ENCODE peak calls at places on chromosomes 4 and X, in five cellular contexts. V is CD8-positive, alpha-beta T cell; F is mesenchymal stem cell; M is effector memory CD4-positive, alpha-beta T cell; C is stomach. G is an unnamed sample. For H3K4me1, the result is how much of the 10 kb centered on the place peaks cover.

GRCh38 chr4:156946508-156947197 is 24.9 kb downstream of the PDGFC start:
- DNase-seq in V (no peak), F (peak), M (no peak), C (no peak), G (no peak)

GRCh38 chr4:124737619-124738018 is 25.1 kb upstream of the ANKRD50 start:
- DNase-seq in V (no peak), F (no peak), M (no peak), C (no peak), G (no peak)

GRCh38 chrX:39953879-39954278 is 143.9 kb downstream of the BCOR start:
- DNase-seq in V (no peak), F (peak), M (no peak), C (peak), G (peak)

GRCh38 chrX:154490021-154490413 is 412 bp downstream of the SLC10A3 start:
- DNase-seq in V (no peak), F (peak), M (no peak), C (no peak), G (no peak)

GRCh38 chr4:103719320-103720204 is at the start of gene TACR3:
- DNase-seq in V (no peak), F (no peak), M (no peak), C (no peak), G (no peak)

GRCh38 chr4:111707491-111707890 is 437.8 kb upstream of the FAM241A start:
- DNase-seq in V (no peak), F (no peak), M (no peak), C (no peak), G (no peak)

GRCh38 chr4:104475652-104476051 is 19.0 kb downstream of the CXXC4 start:
- DNase-seq in V (no peak), F (no peak), M (no peak), C (no peak), G (no peak)

GRCh38 chr4:46329118-46329976 is 60.6 kb downstream of the GABRA2 start:
- DNase-seq in V (no peak), F (peak), M (no peak), C (no peak), G (peak)

GRCh38 chr4:125664091-125664767 is 349.5 kb downstream of the FAT4 start:
- DNase-seq in V (no peak), F (no peak), M (no peak), C (no peak), G (no peak)

GRCh38 chrX:17497193-17497592 is 122.2 kb downstream of the NHS start:
- DNase-seq in V (no peak), F (no peak), M (no peak), C (no peak), G (no peak)

GRCh38 chr4:24557036-24558022 is 27.0 kb downstream of the DHX15 start:
- DNase-seq in V (no peak), F (peak), M (no peak), C (no peak), G (peak)

GRCh38 chr4:52572936-52573485 is 86.1 kb downstream of the USP46 start:
- DNase-seq in V (no peak), F (peak), M (no peak), C (no peak), G (no peak)

GRCh38 chrX:21658746-21659145 is 616 bp upstream of the KLHL34 start:
- DNase-seq in V (no peak), F (no peak), M (no peak), C (no peak), G (no peak)

GRCh38 chrX:105645667-105646354 is 176.5 kb upstream of the NRK start:
- DNase-seq in V (no peak), F (no peak), M (no peak), C (no peak), G (no peak)

GRCh38 chr4:113145519-113146291 is 96.3 kb downstream of the ANK2 start:
- DNase-seq in V (no peak), F (peak), M (no peak), C (no peak), G (no peak)

DNA sequence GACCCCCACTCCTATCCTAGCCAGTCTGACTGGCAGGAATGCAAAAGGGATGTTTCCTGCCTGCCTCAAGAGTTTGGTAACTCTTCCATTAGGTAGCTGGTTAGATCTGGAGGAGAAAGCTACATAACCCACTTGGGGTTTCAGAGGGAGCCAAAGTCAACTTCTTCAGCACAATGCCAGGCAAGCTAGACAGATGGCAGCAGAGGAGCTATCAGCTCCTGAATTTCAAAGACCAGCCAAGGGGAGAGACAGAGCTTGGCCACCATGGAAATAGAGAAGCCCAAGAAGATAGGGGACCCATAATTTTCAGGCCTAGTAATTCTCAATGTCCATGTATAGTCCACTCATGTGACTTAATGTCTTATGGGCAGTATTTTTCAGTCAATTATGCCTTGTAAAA is 56.4 kb downstream of the PGRMC1 start:
- DNase-seq in V (no peak), F (no peak), M (no peak), C (no peak), G (no peak)
- H3K4me1 ChIP-seq in V (under half), F (under half), M (under half), C (under half), G (under half)

GRCh38 chr4:10180603-10180926 is 64.0 kb upstream of the WDR1 start:
- DNase-seq in V (no peak), F (no peak), M (no peak), C (no peak), G (no peak)
- H3K4me3 ChIP-seq in V (no peak), F (no peak), M (no peak), C (no peak), G (no peak)

DNA sequence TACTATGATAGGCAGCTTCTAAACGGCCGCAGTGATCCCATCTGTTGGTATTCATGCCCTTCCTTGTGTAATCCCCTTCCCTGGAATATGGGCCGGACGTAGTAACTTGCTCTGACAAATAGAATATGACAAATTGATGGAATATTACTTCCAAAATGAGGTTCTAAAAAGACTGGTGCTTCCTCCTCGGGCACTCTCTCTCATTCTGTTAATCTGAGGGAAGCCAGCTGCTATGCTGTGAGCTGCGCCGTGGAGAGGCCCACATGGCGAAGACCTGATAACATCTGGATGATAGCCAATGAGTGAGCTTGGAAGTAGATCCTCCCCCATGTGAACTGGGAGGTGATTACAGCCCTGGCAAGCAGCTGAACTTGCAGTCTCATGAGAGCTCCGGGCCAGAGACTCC is 27.2 kb upstream of the SLC25A4 start:
- DNase-seq in V (no peak), F (peak), M (no peak), C (peak), G (peak)
- H3K4me1 ChIP-seq in V (under half), F (under half), M (under half), C (under half), G (under half)

GRCh38 chr4:7285244-7286122 is 93.1 kb downstream of the SORCS2 start:
- DNase-seq in V (no peak), F (no peak), M (no peak), C (no peak), G (no peak)
- H3K4me3 ChIP-seq in V (no peak), F (no peak), M (no peak), C (no peak), G (no peak)

GRCh38 chrX:13934731-13935130 is 95.0 kb downstream of the GEMIN8 start:
- DNase-seq in V (no peak), F (no peak), M (no peak), C (no peak), G (no peak)

GRCh38 chrX:13936804-13937203 is 92.9 kb downstream of the GEMIN8 start:
- DNase-seq in V (no peak), F (no peak), M (no peak), C (no peak), G (no peak)

GRCh38 chrX:13933352-13933751 is 96.3 kb downstream of the GEMIN8 start:
- DNase-seq in V (no peak), F (no peak), M (no peak), C (no peak), G (no peak)

GRCh38 chrX:13933851-13934250 is 95.8 kb downstream of the GEMIN8 start:
- DNase-seq in V (no peak), F (peak), M (no peak), C (no peak), G (no peak)

DNA sequence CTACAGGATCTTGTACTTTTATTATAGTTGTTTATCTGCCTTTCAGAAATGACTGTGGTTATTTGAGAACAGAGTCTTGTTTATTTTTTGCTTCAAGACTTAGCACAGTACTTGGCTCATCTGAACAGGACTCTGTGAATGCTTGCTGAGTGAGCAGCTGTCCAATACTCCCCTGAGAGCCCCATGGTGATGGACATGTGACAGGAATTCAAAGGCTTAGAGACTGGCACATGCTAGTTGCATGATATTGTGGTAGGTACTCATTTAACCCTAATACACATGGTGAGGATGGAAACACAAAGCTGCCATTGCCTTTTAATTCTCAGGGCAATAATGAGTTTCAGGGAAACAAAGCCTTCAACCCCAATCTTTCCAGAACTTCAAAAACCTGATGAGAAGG is 97.3 kb downstream of the GEMIN8 start:
- DNase-seq in V (no peak), F (no peak), M (no peak), C (no peak), G (no peak)
- H3K4me1 ChIP-seq in V (under half), F (under half), M (under half), C (under half), G (under half)

DNA sequence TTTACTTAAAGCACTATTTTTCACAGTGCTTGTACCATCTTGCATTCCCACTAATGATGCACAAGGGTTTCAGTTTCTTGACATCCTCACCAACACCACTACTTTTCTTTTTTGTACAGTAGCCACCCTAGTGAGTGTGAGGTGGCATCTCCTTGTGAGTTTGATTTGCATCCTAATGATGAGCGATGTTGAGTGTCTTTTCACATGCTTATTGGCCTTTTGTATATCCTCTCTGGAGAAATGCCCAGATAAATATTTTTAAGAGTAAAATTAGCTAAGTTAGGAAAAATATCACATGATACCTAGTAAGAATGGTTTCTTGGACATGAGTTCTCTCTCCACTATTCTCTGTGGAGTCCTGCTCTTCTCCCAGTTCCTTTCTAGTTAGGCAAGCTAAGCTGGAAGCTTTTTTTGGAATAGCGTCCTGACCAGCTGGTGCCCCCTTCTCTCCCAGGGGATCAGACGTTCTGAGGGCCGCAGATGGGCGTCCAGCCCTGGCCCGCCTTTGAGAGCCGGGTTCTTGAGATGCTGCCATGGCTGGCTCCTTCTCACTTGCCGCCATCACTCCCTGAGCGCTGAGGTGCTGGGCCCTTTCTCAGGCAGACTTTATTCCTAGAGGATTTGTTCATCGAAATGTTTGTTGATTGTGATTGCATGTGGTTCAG is 132.1 kb downstream of the ARHGAP10 start:
- DNase-seq in V (no peak), F (no peak), M (no peak), C (no peak), G (no peak)
- H3K4me3 ChIP-seq in V (no peak), F (no peak), M (no peak), C (no peak), G (no peak)

GRCh38 chr4:56658410-56659003 is 22.6 kb downstream of the HOPX start:
- DNase-seq in V (no peak), F (peak), M (no peak), C (no peak), G (no peak)
- H3K4me1 ChIP-seq in V (under half), F (under half), M (under half), C (under half), G (under half)

DNA sequence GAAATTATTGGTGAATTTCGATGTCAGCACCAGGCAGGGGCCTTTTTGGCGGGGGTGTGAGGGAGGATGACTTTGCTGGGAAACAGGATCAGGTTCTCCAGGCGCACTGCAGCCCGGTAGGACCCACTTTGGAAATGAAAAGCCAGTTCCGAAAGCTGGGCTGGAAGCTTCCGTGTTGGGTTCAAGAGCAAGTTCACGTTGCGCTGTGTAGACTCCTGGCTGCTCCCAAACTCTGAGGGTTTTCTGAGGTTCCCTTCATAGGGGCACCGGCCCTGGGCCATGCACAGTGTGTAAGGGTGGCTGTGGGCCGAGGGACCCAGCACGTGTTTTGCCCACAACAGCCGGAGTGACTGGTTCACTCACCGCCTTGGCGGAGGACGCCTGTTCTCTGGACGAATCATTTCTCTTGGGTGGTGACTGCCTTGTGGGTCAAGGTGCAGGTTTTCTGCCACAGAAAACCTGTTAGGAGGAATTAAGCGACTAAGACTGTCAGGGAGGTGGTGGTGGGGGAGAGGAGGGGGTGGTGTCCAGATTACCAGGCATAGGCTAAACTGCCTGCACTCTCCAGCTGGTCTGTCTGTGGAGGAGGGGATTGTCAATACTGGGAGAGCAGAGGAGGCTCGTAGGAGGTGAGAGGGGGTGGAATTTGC is 8.0 kb downstream of the SHOX start:
- DNase-seq in V (no peak), F (no peak), M (no peak), C (peak), G (no peak)
- H3K4me3 ChIP-seq in V (no peak), F (no peak), M (no peak), C (no peak), G (no peak)

GRCh38 chr4:54172156-54172555 is 56.9 kb upstream of the PDGFRA start:
- DNase-seq in V (no peak), F (no peak), M (no peak), C (no peak), G (no peak)

GRCh38 chr4:54165011-54165410 is 64.1 kb upstream of the PDGFRA start:
- DNase-seq in V (no peak), F (no peak), M (no peak), C (no peak), G (no peak)

GRCh38 chr4:54165438-54165837 is 63.7 kb upstream of the PDGFRA start:
- DNase-seq in V (no peak), F (peak), M (no peak), C (no peak), G (peak)

GRCh38 chr4:54167508-54167907 is 61.6 kb upstream of the PDGFRA start:
- DNase-seq in V (no peak), F (no peak), M (no peak), C (no peak), G (no peak)

DNA sequence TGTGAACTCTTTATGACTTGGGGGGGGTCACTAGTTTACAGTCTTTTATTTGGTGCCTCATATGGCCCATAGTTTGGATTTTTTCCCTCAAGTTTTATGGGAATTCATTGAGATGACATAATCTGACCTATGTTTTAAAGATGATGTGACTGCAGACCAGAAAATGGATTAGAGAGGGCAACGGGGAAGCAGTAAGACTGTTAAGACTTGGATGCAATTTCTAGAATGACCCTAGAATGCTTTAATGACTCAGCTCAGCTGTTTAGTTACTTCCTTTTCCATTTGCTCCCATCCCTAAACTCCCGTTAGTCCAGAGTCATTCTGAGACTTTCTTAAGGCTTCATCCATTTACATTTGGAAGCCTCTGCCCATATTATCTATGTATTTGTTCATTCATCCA is 59.9 kb upstream of the PDGFRA start:
- DNase-seq in V (no peak), F (peak), M (no peak), C (no peak), G (no peak)
- H3K4me1 ChIP-seq in V (under half), F (under half), M (under half), C (under half), G (under half)

DNA sequence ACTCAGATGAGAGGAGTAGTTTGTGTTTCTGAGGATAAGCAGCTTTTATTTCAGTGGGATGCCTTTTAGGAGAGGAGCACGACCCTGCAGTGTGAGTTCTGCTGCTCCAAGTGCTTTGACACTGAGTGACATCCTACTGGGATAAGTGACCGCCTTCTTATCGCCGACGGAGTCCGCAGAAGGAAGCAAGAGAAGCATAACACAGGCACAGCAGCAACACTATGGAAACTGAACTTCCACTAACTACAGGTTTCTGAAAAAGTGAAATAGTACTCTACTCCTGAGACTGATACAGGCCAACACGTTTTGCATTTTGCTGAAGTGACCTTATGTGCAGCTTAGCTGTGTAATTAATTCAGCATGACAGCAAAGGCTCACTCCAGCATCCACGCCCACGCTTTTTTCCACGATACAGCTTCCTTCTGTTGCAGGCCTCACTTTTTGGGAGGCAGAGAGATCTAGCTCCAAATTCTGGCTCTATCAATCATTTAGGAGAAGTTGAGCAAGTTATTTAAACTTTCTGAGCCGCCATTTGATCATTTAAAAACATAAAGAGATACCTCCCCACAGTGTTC is 160.4 kb downstream of the AFAP1 start:
- DNase-seq in V (no peak), F (no peak), M (no peak), C (no peak), G (no peak)
- H3K4me3 ChIP-seq in V (no peak), F (no peak), M (no peak), C (peak), G (no peak)

G was measured in Caco-2.